ENCODE peak calls at places on chromosomes 5 and 9, in five cellular contexts. One of them, this sample, is unnamed. For H3K4me1, the result is how much of the 10 kb centered on the place peaks cover.

GRCh38 chr5:107401470-107402085 is 269.2 kb downstream of the EFNA5 start:
- DNase-seq in neuronal stem cell: no peak
- DNase-seq in PC-9: no peak
- DNase-seq in lung: no peak
- DNase-seq in GM23248: no peak
- DNase-seq in this sample: no peak

GRCh38 chr5:6365142-6365976 is 13.0 kb downstream of the MED10 start:
- DNase-seq in PC-9: no peak
- DNase-seq in lung: no peak
- DNase-seq in neuronal stem cell: no peak
- DNase-seq in GM23248: peak
- DNase-seq in this sample: no peak

GRCh38 chr5:119578937-119579336 is 50.4 kb upstream of the FAM170A start:
- DNase-seq in GM23248: peak
- DNase-seq in PC-9: peak
- DNase-seq in lung: no peak
- DNase-seq in neuronal stem cell: no peak
- DNase-seq in this sample: no peak

GRCh38 chr9:77864096-77864889 is 167.3 kb downstream of the GNAQ start:
- DNase-seq in lung: no peak
- DNase-seq in neuronal stem cell: no peak
- DNase-seq in GM23248: no peak
- DNase-seq in PC-9: no peak
- DNase-seq in this sample: no peak

GRCh38 chr9:134165357-134166315 is 1.3 kb upstream of the RNU6ATAC start:
- DNase-seq in GM23248: peak
- DNase-seq in PC-9: no peak
- DNase-seq in lung: peak
- DNase-seq in neuronal stem cell: no peak
- DNase-seq in this sample: no peak

GRCh38 chr5:82917584-82917983 is 159.6 kb downstream of the TMEM167A start:
- DNase-seq in lung: no peak
- DNase-seq in GM23248: no peak
- DNase-seq in PC-9: no peak
- DNase-seq in neuronal stem cell: no peak
- DNase-seq in this sample: no peak

GRCh38 chr9:133437753-133438531 is 15.8 kb downstream of the ADAMTS13 start:
- DNase-seq in PC-9: no peak
- DNase-seq in neuronal stem cell: no peak
- DNase-seq in lung: no peak
- DNase-seq in GM23248: no peak
- DNase-seq in this sample: no peak

GRCh38 chr5:33210983-33211382 is 229.8 kb upstream of the TARS1 start:
- DNase-seq in neuronal stem cell: no peak
- DNase-seq in PC-9: no peak
- DNase-seq in lung: no peak
- DNase-seq in GM23248: no peak
- DNase-seq in this sample: no peak

GRCh38 chr9:106339882-106340281 is 523.1 kb upstream of the ZNF462 start:
- DNase-seq in PC-9: no peak
- DNase-seq in GM23248: no peak
- DNase-seq in neuronal stem cell: no peak
- DNase-seq in lung: no peak
- DNase-seq in this sample: no peak

GRCh38 chr5:154967419-154968024 is 26.6 kb downstream of the MRPL22 start:
- DNase-seq in PC-9: no peak
- DNase-seq in neuronal stem cell: no peak
- DNase-seq in GM23248: peak
- DNase-seq in lung: no peak
- DNase-seq in this sample: no peak

GRCh38 chr5:16540421-16540820 is 74.8 kb upstream of the ZNF622 start:
- DNase-seq in PC-9: no peak
- DNase-seq in lung: no peak
- DNase-seq in neuronal stem cell: no peak
- DNase-seq in GM23248: peak
- DNase-seq in this sample: no peak

GRCh38 chr5:33241826-33242225 is 198.9 kb upstream of the TARS1 start:
- DNase-seq in GM23248: no peak
- DNase-seq in lung: no peak
- DNase-seq in neuronal stem cell: no peak
- DNase-seq in PC-9: no peak
- DNase-seq in this sample: no peak

GRCh38 chr5:168288349-168289245 is 2.8 kb upstream of the WWC1 start:
- DNase-seq in lung: peak
- DNase-seq in neuronal stem cell: no peak
- DNase-seq in PC-9: peak
- DNase-seq in GM23248: no peak
- DNase-seq in this sample: no peak

GRCh38 chr5:51278458-51279049 is 104.7 kb upstream of the ISL1 start:
- DNase-seq in lung: no peak
- DNase-seq in PC-9: no peak
- DNase-seq in neuronal stem cell: no peak
- DNase-seq in GM23248: no peak
- DNase-seq in this sample: no peak

GRCh38 chr5:178205010-178205748 is 846 bp downstream of the HNRNPAB start:
- DNase-seq in PC-9: peak
- DNase-seq in neuronal stem cell: peak
- DNase-seq in lung: peak
- DNase-seq in GM23248: peak
- DNase-seq in this sample: peak

GRCh38 chr9:37963936-37964739 is 60.2 kb upstream of the SLC25A51 start:
- DNase-seq in lung: peak
- DNase-seq in GM23248: peak
- DNase-seq in neuronal stem cell: no peak
- DNase-seq in PC-9: peak
- DNase-seq in this sample: peak

GRCh38 chr5:116372931-116373597 is 201.6 kb downstream of the SEMA6A start:
- DNase-seq in GM23248: no peak
- DNase-seq in lung: no peak
- DNase-seq in PC-9: no peak
- DNase-seq in neuronal stem cell: no peak
- DNase-seq in this sample: no peak

GRCh38 chr5:14153071-14153864 is 10.1 kb downstream of the TRIO start:
- DNase-seq in PC-9: no peak
- DNase-seq in lung: no peak
- DNase-seq in GM23248: no peak
- DNase-seq in neuronal stem cell: no peak
- DNase-seq in this sample: peak

GRCh38 chr9:97501177-97501971 is at the start of gene TMOD1:
- DNase-seq in neuronal stem cell: peak
- DNase-seq in PC-9: peak
- DNase-seq in GM23248: peak
- DNase-seq in lung: peak
- DNase-seq in this sample: no peak

GRCh38 chr9:108972626-108973209 is 38.5 kb downstream of the ABITRAM start:
- DNase-seq in GM23248: peak
- DNase-seq in PC-9: no peak
- DNase-seq in lung: no peak
- DNase-seq in neuronal stem cell: no peak
- DNase-seq in this sample: no peak

GRCh38 chr5:118614701-118615475 is 373.5 kb downstream of the DTWD2 start:
- DNase-seq in PC-9: no peak
- DNase-seq in GM23248: no peak
- DNase-seq in lung: no peak
- DNase-seq in neuronal stem cell: no peak
- DNase-seq in this sample: no peak

GRCh38 chr9:136821333-136822031 is 13.7 kb downstream of the RABL6 start:
- DNase-seq in GM23248: peak
- DNase-seq in lung: no peak
- DNase-seq in neuronal stem cell: no peak
- DNase-seq in PC-9: no peak
- DNase-seq in this sample: no peak

GRCh38 chr9:122213589-122214413 is 15.0 kb downstream of the LHX6 start:
- DNase-seq in lung: no peak
- DNase-seq in GM23248: peak
- DNase-seq in neuronal stem cell: peak
- DNase-seq in PC-9: no peak
- DNase-seq in this sample: no peak

GRCh38 chr9:135501261-135502167 is 1.0 kb downstream of the MRPS2 start:
- DNase-seq in neuronal stem cell: no peak
- DNase-seq in GM23248: peak
- DNase-seq in lung: no peak
- DNase-seq in PC-9: no peak
- DNase-seq in this sample: no peak

GRCh38 chr5:34691326-34691725 is 35.2 kb downstream of the RAI14 start:
- DNase-seq in lung: no peak
- DNase-seq in GM23248: peak
- DNase-seq in PC-9: no peak
- DNase-seq in neuronal stem cell: no peak
- DNase-seq in this sample: no peak

GRCh38 chr9:119639287-119639955 is 270.2 kb upstream of the BRINP1 start:
- DNase-seq in lung: no peak
- DNase-seq in neuronal stem cell: peak
- DNase-seq in GM23248: peak
- DNase-seq in PC-9: no peak
- DNase-seq in this sample: no peak

GRCh38 chr5:154118385-154118784 is 72.1 kb upstream of the GALNT10 start:
- DNase-seq in GM23248: no peak
- DNase-seq in lung: no peak
- DNase-seq in neuronal stem cell: no peak
- DNase-seq in PC-9: no peak
- DNase-seq in this sample: no peak

GRCh38 chr5:118616281-118616680 is 372.1 kb downstream of the DTWD2 start:
- DNase-seq in lung: no peak
- DNase-seq in PC-9: no peak
- DNase-seq in neuronal stem cell: no peak
- DNase-seq in GM23248: no peak
- DNase-seq in this sample: no peak

GRCh38 chr5:157076558-157076957 is 17.6 kb upstream of the HAVCR1 start:
- DNase-seq in PC-9: no peak
- DNase-seq in neuronal stem cell: no peak
- DNase-seq in GM23248: peak
- DNase-seq in lung: no peak
- DNase-seq in this sample: no peak

GRCh38 chr5:74261906-74262305 is 378.6 kb downstream of the ENC1 start:
- DNase-seq in neuronal stem cell: no peak
- DNase-seq in PC-9: no peak
- DNase-seq in lung: no peak
- DNase-seq in GM23248: no peak
- DNase-seq in this sample: no peak

GRCh38 chr9:2216591-2216990 is 201.4 kb downstream of the SMARCA2 start:
- DNase-seq in lung: no peak
- DNase-seq in PC-9: no peak
- DNase-seq in GM23248: no peak
- DNase-seq in neuronal stem cell: no peak
- DNase-seq in this sample: no peak

GRCh38 chr5:95392593-95393182 is 1.5 kb downstream of the FAM81B start:
- DNase-seq in GM23248: peak
- DNase-seq in lung: no peak
- DNase-seq in PC-9: peak
- DNase-seq in neuronal stem cell: peak
- DNase-seq in this sample: no peak

GRCh38 chr5:36414869-36415282 is 113.2 kb upstream of the RANBP3L start:
- DNase-seq in lung: no peak
- DNase-seq in neuronal stem cell: no peak
- DNase-seq in GM23248: peak
- DNase-seq in PC-9: peak
- DNase-seq in this sample: no peak

GRCh38 chr9:136089697-136090045 is 5.4 kb downstream of the NACC2 start:
- DNase-seq in neuronal stem cell: no peak
- DNase-seq in PC-9: no peak
- DNase-seq in GM23248: peak
- DNase-seq in lung: no peak
- DNase-seq in this sample: no peak

GRCh38 chr5:97666767-97667166 is 483.7 kb upstream of the RIOK2 start:
- DNase-seq in GM23248: no peak
- DNase-seq in lung: no peak
- DNase-seq in PC-9: no peak
- DNase-seq in neuronal stem cell: no peak
- DNase-seq in this sample: no peak

GRCh38 chr5:151683936-151684586 is 2.7 kb downstream of the SPARC start:
- DNase-seq in neuronal stem cell: no peak
- DNase-seq in GM23248: peak
- DNase-seq in PC-9: no peak
- DNase-seq in lung: no peak
- DNase-seq in this sample: no peak

GRCh38 chr5:151680944-151681427 is 5.7 kb downstream of the SPARC start:
- DNase-seq in neuronal stem cell: no peak
- DNase-seq in PC-9: no peak
- DNase-seq in GM23248: peak
- DNase-seq in lung: no peak
- DNase-seq in this sample: no peak

GRCh38 chr5:151683444-151683843 is 3.3 kb downstream of the SPARC start:
- DNase-seq in GM23248: peak
- DNase-seq in lung: no peak
- DNase-seq in neuronal stem cell: no peak
- DNase-seq in PC-9: no peak
- DNase-seq in this sample: no peak

GRCh38 chr5:151682240-151682639 is 4.5 kb downstream of the SPARC start:
- DNase-seq in neuronal stem cell: no peak
- DNase-seq in GM23248: peak
- DNase-seq in lung: no peak
- DNase-seq in PC-9: no peak
- DNase-seq in this sample: no peak

GRCh38 chr5:151682751-151683331 is 3.9 kb downstream of the SPARC start:
- DNase-seq in lung: no peak
- DNase-seq in GM23248: peak
- DNase-seq in neuronal stem cell: no peak
- DNase-seq in PC-9: no peak
- DNase-seq in this sample: no peak
- H3K4me1 ChIP-seq in lung: under half
- H3K4me1 ChIP-seq in GM23248: half or more
- H3K4me1 ChIP-seq in neuronal stem cell: under half
- H3K4me1 ChIP-seq in PC-9: under half
- H3K4me1 ChIP-seq in this sample: half or more

GRCh38 chr5:125412051-125412560 is 665.7 kb upstream of the ZNF608 start:
- DNase-seq in lung: no peak
- DNase-seq in neuronal stem cell: no peak
- DNase-seq in PC-9: no peak
- DNase-seq in GM23248: peak
- DNase-seq in this sample: no peak
- H3K4me1 ChIP-seq in lung: under half
- H3K4me1 ChIP-seq in neuronal stem cell: under half
- H3K4me1 ChIP-seq in PC-9: under half
- H3K4me1 ChIP-seq in GM23248: half or more
- H3K4me1 ChIP-seq in this sample: under half

GRCh38 chr9:89811356-89811755 is 206.5 kb downstream of the GADD45G start:
- DNase-seq in GM23248: no peak
- DNase-seq in PC-9: no peak
- DNase-seq in lung: no peak
- DNase-seq in neuronal stem cell: no peak
- DNase-seq in this sample: no peak
- H3K4me1 ChIP-seq in GM23248: under half
- H3K4me1 ChIP-seq in PC-9: under half
- H3K4me1 ChIP-seq in lung: under half
- H3K4me1 ChIP-seq in neuronal stem cell: under half
- H3K4me1 ChIP-seq in this sample: under half

DNA sequence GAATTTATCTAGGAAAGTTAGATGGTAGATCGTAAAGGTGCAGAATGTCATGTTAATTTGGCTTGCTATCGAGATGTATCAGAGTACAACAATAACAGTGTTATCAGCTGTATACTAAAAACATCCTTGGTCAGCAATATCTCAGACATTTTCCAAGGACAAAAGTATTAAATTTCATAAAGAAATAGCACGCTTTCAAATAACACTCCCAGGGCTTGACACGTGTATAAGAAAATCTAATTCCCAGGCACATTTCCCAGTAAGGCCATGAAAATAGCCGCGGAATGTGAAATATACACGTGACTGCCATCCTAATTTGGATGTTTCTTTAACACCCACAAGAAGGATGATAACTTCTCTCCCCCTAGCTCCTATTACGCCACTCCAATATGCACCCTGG is 17.7 kb upstream of the SYK start:
- DNase-seq in lung: no peak
- DNase-seq in neuronal stem cell: no peak
- DNase-seq in PC-9: no peak
- DNase-seq in GM23248: no peak
- DNase-seq in this sample: no peak
- H3K4me1 ChIP-seq in lung: under half
- H3K4me1 ChIP-seq in neuronal stem cell: under half
- H3K4me1 ChIP-seq in PC-9: under half
- H3K4me1 ChIP-seq in GM23248: under half
- H3K4me1 ChIP-seq in this sample: under half